ENCODE peak calls at places on chromosomes 6 and 20, in four cellular contexts. V, M, Z and G are unnamed samples.

GRCh38 chr6:5729813-5730212 is 276.9 kb downstream of the NRN1 start:
- DNase-seq in V (no peak), M (no peak), Z (no peak), G (no peak)

GRCh38 chr6:149840345-149841075 is 23.6 kb downstream of the LRP11 start:
- DNase-seq in V (peak), M (peak), Z (peak), G (peak)

GRCh38 chr6:31114540-31114876 is at the start of gene PSORS1C1:
- DNase-seq in V (peak), M (peak), Z (peak), G (peak)

GRCh38 chr6:145332001-145332400 is 403.3 kb downstream of the EPM2A start:
- DNase-seq in V (no peak), M (no peak), Z (no peak), G (no peak)

GRCh38 chr20:12358006-12358654 is 440.4 kb downstream of the BTBD3 start:
- DNase-seq in V (no peak), M (no peak), Z (no peak), G (no peak)

GRCh38 chr6:159826968-159827647 is 27.0 kb downstream of the PNLDC1 start:
- DNase-seq in V (no peak), M (no peak), Z (no peak), G (no peak)

GRCh38 chr6:144134737-144135136 is 15.6 kb upstream of the STX11 start:
- DNase-seq in V (no peak), M (no peak), Z (no peak), G (no peak)

GRCh38 chr6:170186909-170187668 is 103.8 kb downstream of the DLL1 start:
- DNase-seq in V (no peak), M (no peak), Z (no peak), G (no peak)

GRCh38 chr6:82006027-82006738 is 241.4 kb downstream of the IBTK start:
- DNase-seq in V (peak), M (peak), Z (no peak), G (no peak)

GRCh38 chr20:48921168-48921882 is at the start of gene ARFGEF2:
- DNase-seq in V (peak), M (peak), Z (peak), G (peak)
- H3K27ac ChIP-seq in V (peak), M (peak), Z (peak), G (peak)

GRCh38 chr20:47391276-47392010 is 34.9 kb upstream of the ZMYND8 start:
- DNase-seq in V (no peak), M (no peak), Z (no peak), G (no peak)
- H3K27ac ChIP-seq in V (peak), M (peak), Z (no peak), G (peak)

GRCh38 chr6:43120938-43121913 is 45.1 kb downstream of the PTK7 start:
- DNase-seq in V (peak), M (peak), Z (peak), G (peak)
- H3K27ac ChIP-seq in V (peak), M (peak), Z (no peak), G (peak)

GRCh38 chr6:106037060-106037459 is 49.1 kb upstream of the PRDM1 start:
- DNase-seq in V (no peak), M (no peak), Z (no peak), G (no peak)
- H3K27ac ChIP-seq in V (no peak), M (no peak), Z (no peak), G (no peak)

DNA sequence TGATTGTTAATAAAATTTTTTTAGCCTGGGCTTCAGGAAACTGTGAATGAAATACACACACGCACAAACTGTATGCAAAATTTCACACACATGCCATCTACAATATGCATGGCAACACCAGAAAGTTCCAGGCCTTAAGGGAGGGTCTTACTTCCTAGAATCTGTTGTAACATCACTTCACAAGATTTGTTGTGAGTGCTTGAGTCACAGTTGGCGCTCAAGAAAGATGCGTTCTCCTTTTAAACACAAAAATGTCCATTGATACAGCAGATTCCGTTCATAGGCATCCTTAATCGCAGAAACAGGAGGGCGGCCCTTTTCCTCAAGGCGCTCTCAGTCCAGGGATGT is 484 bp upstream of the RTF2 start:
- DNase-seq in V (no peak), M (no peak), Z (no peak), G (no peak)
- H3K27ac ChIP-seq in V (peak), M (peak), Z (peak), G (peak)

DNA sequence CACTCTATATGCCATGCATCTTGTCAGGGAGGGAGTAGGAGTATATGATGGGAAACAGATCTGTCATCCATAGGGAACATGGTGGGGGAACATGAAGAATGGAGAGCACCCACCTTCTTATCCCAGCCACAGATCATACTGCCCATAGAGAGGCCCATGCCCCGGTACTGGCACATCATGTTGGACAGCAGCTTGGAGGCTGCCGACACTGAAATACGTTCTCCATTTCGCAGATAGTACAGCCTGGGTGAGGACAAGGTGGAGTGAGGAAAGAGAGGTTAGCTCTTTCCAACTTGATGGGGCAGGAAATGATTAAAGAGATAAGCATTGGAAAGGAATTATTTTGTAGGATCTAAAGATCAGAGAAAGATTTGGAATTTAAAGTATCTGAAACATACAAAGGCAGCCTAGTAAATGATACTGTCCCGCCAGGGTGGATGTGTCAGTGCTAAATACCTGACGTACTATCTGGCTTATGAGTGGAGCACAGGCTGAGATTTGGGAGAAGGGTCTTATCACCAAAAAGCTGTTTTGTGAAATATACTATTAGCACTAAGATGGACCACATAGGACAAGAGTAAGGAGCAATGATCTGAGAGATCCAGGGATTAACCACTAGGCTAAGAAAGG is 1.7 kb downstream of the PSMB8 start:
- DNase-seq in V (no peak), M (no peak), Z (no peak), G (no peak)
- H3K27ac ChIP-seq in V (no peak), M (no peak), Z (no peak), G (peak)